ENCODE peak calls at places on chromosomes 7 and 10, in eight cellular contexts. W is adrenal gland, T is kidney, N is psoas muscle, Q is mammary epithelial cell, J is IMR-90, U is fibroblast of mammary gland, I is heart right ventricle. C is an unnamed sample.

GRCh38 chr7:129993275-129993674 is 40.5 kb upstream of the UBE2H start:
- DNase-seq in I (no peak), N (no peak), U (peak), Q (no peak), J (no peak), W (no peak), T (no peak), C (no peak)

GRCh38 chr7:44216019-44216418 is 15.2 kb downstream of the YKT6 start:
- DNase-seq in T (peak), U (no peak), I (peak), J (no peak), W (no peak), Q (no peak), N (no peak), C (no peak)

GRCh38 chr10:79335094-79335469 is 12.2 kb upstream of the PPIF start:
- DNase-seq in U (no peak), I (no peak), T (no peak), Q (no peak), W (peak), N (no peak), J (no peak), C (no peak)

GRCh38 chr10:78211476-78212110 is 177.9 kb downstream of the RPS24 start:
- DNase-seq in N (no peak), T (no peak), U (peak), Q (peak), W (peak), J (peak), I (no peak), C (peak)

GRCh38 chr7:11177793-11178192 is 204.1 kb downstream of the PHF14 start:
- DNase-seq in Q (no peak), N (no peak), T (no peak), U (no peak), J (peak), I (no peak), W (no peak), C (peak)

GRCh38 chr7:22672892-22673637 is 53.9 kb upstream of the IL6 start:
- DNase-seq in J (peak), W (no peak), U (no peak), Q (no peak), T (no peak), N (no peak), I (no peak), C (peak)

GRCh38 chr7:37432240-37432917 is 16.3 kb downstream of the ELMO1 start:
- DNase-seq in W (no peak), U (no peak), J (no peak), N (no peak), T (no peak), Q (no peak), I (no peak), C (no peak)

GRCh38 chr10:74585231-74586087 is 240.9 kb upstream of the KAT6B start:
- DNase-seq in J (peak), T (no peak), U (peak), N (no peak), W (peak), I (no peak), Q (peak), C (peak)

GRCh38 chr10:124341768-124342135 is 77.0 kb downstream of the OAT start:
- DNase-seq in N (no peak), T (no peak), I (no peak), Q (no peak), W (no peak), U (no peak), J (no peak), C (no peak)

GRCh38 chr10:36676321-36677169 is 448.9 kb upstream of the ANKRD30A start:
- DNase-seq in Q (no peak), N (no peak), J (peak), T (no peak), U (peak), I (no peak), W (no peak), C (no peak)

GRCh38 chr10:100350914-100351485 is 4.0 kb downstream of the SCD start:
- DNase-seq in J (no peak), I (no peak), U (no peak), Q (no peak), T (no peak), W (no peak), N (no peak), C (no peak)

GRCh38 chr10:71727429-71728217 is 8.0 kb upstream of the C10orf105 start:
- DNase-seq in W (peak), I (peak), U (peak), N (peak), Q (peak), J (no peak), T (peak), C (no peak)

GRCh38 chr7:116327751-116328150 is 117.4 kb downstream of the TES start:
- DNase-seq in T (no peak), W (no peak), I (no peak), J (peak), Q (no peak), U (peak), N (no peak), C (peak)

GRCh38 chr7:110637252-110637651 is 453.7 kb upstream of the LRRN3 start:
- DNase-seq in Q (no peak), I (no peak), T (no peak), J (no peak), N (no peak), W (no peak), U (no peak), C (no peak)

GRCh38 chr10:78473016-78473415 is 439.4 kb downstream of the RPS24 start:
- DNase-seq in J (no peak), U (no peak), W (no peak), Q (no peak), I (no peak), T (no peak), N (no peak), C (no peak)

GRCh38 chr7:46549892-46550639 is 629.0 kb upstream of the IGFBP3 start:
- DNase-seq in U (no peak), N (no peak), I (no peak), T (no peak), W (no peak), J (no peak), Q (peak), C (no peak)

GRCh38 chr10:122494173-122494820 is 32.9 kb downstream of the HTRA1 start:
- DNase-seq in W (no peak), U (no peak), T (peak), Q (peak), N (no peak), J (no peak), I (no peak), C (no peak)

GRCh38 chr7:27548304-27548703 is 114.4 kb downstream of the HIBADH start:
- DNase-seq in U (no peak), J (no peak), N (no peak), W (no peak), T (no peak), Q (no peak), I (no peak), C (no peak)

GRCh38 chr7:67696878-67697277 is 700.2 kb downstream of the TYW1 start:
- DNase-seq in T (no peak), I (no peak), N (no peak), J (no peak), Q (no peak), W (no peak), U (no peak), C (no peak)

GRCh38 chr10:74275755-74276154 is 124.7 kb downstream of the ADK start:
- DNase-seq in N (no peak), Q (no peak), I (no peak), W (no peak), J (no peak), U (no peak), T (no peak), C (no peak)

GRCh38 chr7:108972009-108972408 is 402.3 kb downstream of the DNAJB9 start:
- DNase-seq in W (peak), U (no peak), I (no peak), J (no peak), Q (no peak), N (no peak), T (no peak), C (no peak)

GRCh38 chr7:11213246-11213645 is 239.6 kb downstream of the PHF14 start:
- DNase-seq in J (no peak), N (no peak), W (no peak), I (no peak), U (no peak), Q (no peak), T (no peak), C (no peak)

GRCh38 chr7:5602734-5603133 is 178.7 kb downstream of the RNF216 start:
- DNase-seq in N (no peak), T (no peak), U (no peak), Q (no peak), W (no peak), I (no peak), J (no peak), C (no peak)

GRCh38 chr7:146129296-146129695 is 12.7 kb downstream of the CNTNAP2 start:
- DNase-seq in N (no peak), U (no peak), W (no peak), Q (no peak), T (no peak), I (no peak), J (no peak), C (no peak)

GRCh38 chr7:84218681-84219080 is 24.1 kb upstream of the SEMA3A start:
- DNase-seq in J (peak), U (peak), I (no peak), Q (peak), W (peak), N (no peak), T (no peak), C (peak)

GRCh38 chr10:79202188-79203013 is 133.6 kb downstream of the ZMIZ1 start:
- DNase-seq in U (no peak), I (peak), N (no peak), W (peak), T (no peak), J (peak), Q (no peak), C (no peak)

GRCh38 chr7:70573202-70573810 is 558.6 kb upstream of the GALNT17 start:
- DNase-seq in U (no peak), W (no peak), J (no peak), T (no peak), I (no peak), Q (no peak), N (no peak), C (no peak)

GRCh38 chr10:1110674-1111119 is 54.5 kb downstream of the WDR37 start:
- DNase-seq in N (no peak), I (no peak), T (no peak), J (no peak), W (no peak), U (no peak), Q (no peak), C (no peak)

GRCh38 chr10:99431190-99431549 is 746 bp upstream of the GOT1 start:
- DNase-seq in W (peak), U (peak), T (peak), Q (peak), I (peak), J (peak), N (peak), C (peak)

GRCh38 chr10:29733323-29733722 is 98.6 kb upstream of the SVIL start:
- DNase-seq in I (no peak), T (no peak), J (no peak), U (no peak), W (no peak), Q (no peak), N (no peak), C (no peak)

GRCh38 chr10:132434405-132435005 is 37.5 kb downstream of the PWWP2B start:
- DNase-seq in J (no peak), I (peak), U (no peak), T (peak), W (peak), Q (no peak), N (no peak), C (no peak)

GRCh38 chr7:16466087-16466472 is 542 bp upstream of the SOSTDC1 start:
- DNase-seq in I (no peak), T (no peak), Q (no peak), N (no peak), J (no peak), U (no peak), W (no peak), C (no peak)

GRCh38 chr7:16462618-16463017 is 2.9 kb downstream of the SOSTDC1 start:
- DNase-seq in U (no peak), J (no peak), Q (peak), N (no peak), W (no peak), I (no peak), T (no peak), C (no peak)

GRCh38 chr7:16463520-16463919 is 2.0 kb downstream of the SOSTDC1 start:
- DNase-seq in N (no peak), W (no peak), J (no peak), Q (no peak), U (no peak), T (no peak), I (no peak), C (no peak)

GRCh38 chr7:16460789-16461465 is 4.6 kb downstream of the SOSTDC1 start:
- DNase-seq in N (no peak), I (no peak), U (no peak), J (no peak), Q (no peak), W (no peak), T (no peak), C (peak)

GRCh38 chr7:16465469-16466086 is at the start of gene SOSTDC1:
- DNase-seq in N (no peak), I (no peak), U (peak), W (no peak), T (no peak), J (no peak), Q (peak), C (no peak)
- H3K4me3 ChIP-seq in N (no peak), I (no peak), U (no peak), W (no peak), T (peak), J (no peak), Q (peak), C (peak)

DNA sequence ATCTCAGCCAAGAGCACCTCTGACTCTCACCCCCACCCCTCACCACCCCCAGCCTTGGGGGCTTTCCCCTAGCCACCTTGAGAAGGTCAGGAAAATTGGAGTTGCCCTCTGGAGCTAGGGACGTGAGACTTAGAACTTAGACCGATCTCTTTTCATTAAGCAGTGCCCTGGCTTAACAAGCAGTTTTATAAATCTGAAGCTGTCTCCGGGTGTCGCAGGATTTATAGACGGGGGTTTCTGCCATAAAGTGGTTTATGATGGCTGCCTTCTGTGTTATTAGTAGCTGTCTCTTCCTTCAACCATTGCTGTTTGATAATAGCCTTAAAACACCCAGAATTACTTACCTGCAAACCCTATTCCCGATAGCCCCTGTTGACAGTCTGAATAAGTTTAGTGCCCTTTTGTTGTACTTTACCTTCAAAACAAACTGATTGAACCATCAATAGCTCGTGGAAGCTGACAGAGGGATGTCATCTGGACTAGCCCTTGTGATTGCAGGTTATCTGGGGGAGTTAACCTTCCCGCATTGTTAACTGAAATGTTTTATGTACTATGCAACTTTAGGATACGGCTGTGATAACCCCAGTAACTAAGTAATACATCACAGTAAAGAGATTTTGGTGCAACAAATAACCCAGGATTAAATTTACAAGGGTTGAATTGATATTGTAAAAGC is 621.5 kb downstream of the LRMDA start:
- DNase-seq in N (no peak), J (no peak), I (no peak), U (no peak), Q (no peak), W (no peak), T (no peak), C (no peak)
- TF ChIP-seq CTCF in N (no peak), J (no peak), I (no peak), U (no peak), Q (no peak), W (no peak), T (no peak), C (no peak)

DNA sequence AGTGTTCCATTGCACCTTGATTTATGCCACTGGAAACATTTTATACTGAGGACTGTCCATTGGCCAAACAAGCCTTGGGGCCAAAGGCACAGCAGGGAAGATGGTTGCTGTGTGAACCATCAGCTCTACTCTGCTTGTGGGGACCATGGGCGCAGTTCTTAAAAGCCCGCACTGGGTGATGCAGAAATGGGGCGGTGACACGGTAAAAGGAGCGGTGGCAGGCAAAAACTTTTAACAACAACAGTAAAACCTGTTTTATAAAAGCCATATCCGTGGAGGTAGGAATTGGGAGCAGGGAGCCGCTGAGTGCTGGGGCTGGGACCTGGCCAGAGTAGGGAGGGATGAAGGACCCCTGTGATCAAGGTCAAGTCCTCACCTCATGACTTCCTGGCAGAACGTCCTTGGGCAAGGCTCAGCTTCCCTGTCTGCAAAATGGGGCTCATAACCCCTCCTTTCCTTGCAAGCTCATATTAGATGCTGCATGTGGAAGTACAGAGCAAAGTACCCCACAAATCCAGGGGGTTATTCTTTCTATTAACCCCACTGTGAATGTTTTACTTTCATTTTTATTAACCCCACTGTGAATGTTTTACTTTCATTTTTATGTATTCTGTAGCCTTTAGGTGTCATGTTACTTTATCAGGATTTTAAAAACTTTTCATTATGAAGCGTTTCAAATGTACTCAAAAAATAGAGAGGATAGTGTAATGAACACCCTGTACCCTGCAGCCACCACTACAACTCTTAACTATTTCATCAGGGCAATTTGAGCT is 78.3 kb downstream of the GRK5 start:
- DNase-seq in U (no peak), N (no peak), J (no peak), I (no peak), W (no peak), Q (no peak), T (no peak), C (no peak)
- H3K4me3 ChIP-seq in U (no peak), N (no peak), J (no peak), I (no peak), W (no peak), Q (no peak), T (no peak), C (no peak)

GRCh38 chr10:58382489-58382995 is 2.7 kb upstream of the TFAM start:
- DNase-seq in J (no peak), T (no peak), I (no peak), W (no peak), N (no peak), Q (no peak), U (no peak), C (no peak)

GRCh38 chr10:58384095-58384494 is 1.1 kb upstream of the TFAM start:
- DNase-seq in N (no peak), U (no peak), T (no peak), W (no peak), J (no peak), I (no peak), Q (peak), C (no peak)

GRCh38 chr10:58385784-58386112 is 538 bp downstream of the TFAM start:
- DNase-seq in J (peak), U (peak), T (peak), N (peak), W (peak), Q (peak), I (peak), C (peak)

GRCh38 chr10:58384536-58384998 is 643 bp upstream of the TFAM start:
- DNase-seq in T (no peak), I (no peak), W (no peak), J (no peak), U (no peak), Q (no peak), N (no peak), C (no peak)

DNA sequence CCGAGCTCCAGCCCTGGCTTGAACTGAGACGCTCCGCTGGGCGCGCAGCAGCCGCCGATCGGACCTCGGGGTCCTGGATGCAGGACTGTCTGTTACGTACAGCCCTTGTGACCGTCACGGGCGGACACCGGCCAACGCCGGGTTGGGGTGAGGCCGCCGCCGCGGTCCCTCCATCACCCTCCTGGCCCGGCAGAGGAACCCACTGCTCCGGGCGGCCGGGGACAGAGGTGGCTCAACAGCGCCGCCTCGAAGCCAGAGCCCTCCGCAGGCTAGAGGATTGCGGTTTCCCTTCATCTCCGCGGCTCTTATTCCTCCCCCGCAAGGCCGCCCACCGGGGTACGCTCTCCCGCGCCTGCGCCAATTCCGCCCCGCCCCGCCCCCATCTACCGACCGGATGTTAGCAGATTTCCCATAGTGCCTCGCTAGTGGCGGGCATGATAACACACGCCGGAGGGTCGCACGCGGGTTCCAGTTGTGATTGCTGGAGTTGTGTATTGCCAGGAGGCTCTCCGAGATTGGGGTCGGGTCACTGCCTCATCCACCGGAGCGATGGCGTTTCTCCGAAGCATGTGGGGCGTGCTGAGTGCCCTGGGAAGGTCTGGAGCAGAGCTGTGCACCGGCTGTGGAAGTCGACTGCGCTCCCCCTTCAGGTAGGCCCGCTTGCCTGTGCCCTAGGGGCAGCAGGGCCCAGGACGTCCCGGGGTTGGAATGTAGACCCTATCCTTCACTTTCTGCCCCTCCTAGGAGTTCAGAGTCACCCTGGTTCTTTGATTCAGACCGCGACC is at the start of gene TFAM:
- DNase-seq in U (peak), J (peak), I (peak), W (peak), T (peak), Q (peak), N (peak), C (peak)
- TF ChIP-seq CTCF in U (peak), J (peak), I (peak), W (peak), T (peak), Q (peak), N (peak), C (peak)

GRCh38 chr7:140673770-140674155 is 1.0 kb downstream of the ADCK2 start:
- DNase-seq in J (no peak), I (no peak), Q (no peak), U (no peak), N (no peak), T (no peak), W (no peak), C (no peak)
- H3K4me3 ChIP-seq in J (peak), I (peak), Q (peak), U (peak), N (peak), T (peak), W (peak), C (peak)